ENCODE peak calls at places on chromosomes 6 and 20, in eight cellular contexts. E is small intestine, W is Panc1, F is GM13977, L is adipocyte, T is COR-L47, U is Caki2, R is NCI-H460. H is an unnamed sample.

GRCh38 chr6:26045046-26045938 is 41.9 kb upstream of the HFE start:
- DNase-seq in E (peak; percentile 98), W (peak; percentile 98), F (peak; percentile 83), L (peak; percentile 97), T (peak; percentile 94), U (peak; percentile 97), R (no peak), H (peak; percentile 81)

GRCh38 chr20:50413088-50413500 is 97.1 kb upstream of the PTPN1 start:
- DNase-seq in E (no peak), W (no peak), F (no peak), L (no peak), T (no peak), U (peak; percentile 39), R (no peak), H (no peak)

GRCh38 chr6:74044417-74045096 is 348.6 kb downstream of the CD109 start:
- DNase-seq in E (no peak), W (no peak), F (no peak), L (peak; percentile 2), T (no peak), U (peak; percentile 9), R (no peak), H (peak; percentile 2)

GRCh38 chr20:32966881-32967781 is 37.1 kb downstream of the SUN5 start:
- DNase-seq in E (peak; percentile 53), W (no peak), F (peak; percentile 29), L (no peak), T (no peak), U (no peak), R (no peak), H (no peak)

GRCh38 chr6:5996701-5997419 is 9.9 kb downstream of the NRN1 start:
- DNase-seq in E (no peak), W (no peak), F (peak; percentile 36), L (peak; percentile 45), T (peak; percentile 9), U (no peak), R (no peak), H (no peak)

GRCh38 chr6:143542915-143543314 is 31.4 kb upstream of the FUCA2 start:
- DNase-seq in E (no peak), W (no peak), F (no peak), L (peak; percentile 8), T (no peak), U (no peak), R (peak; percentile 16), H (no peak)

GRCh38 chr20:62897666-62898065 is 28.6 kb downstream of the DIDO1 start:
- DNase-seq in E (no peak), W (no peak), F (no peak), L (no peak), T (no peak), U (no peak), R (no peak), H (no peak)

GRCh38 chr20:7773511-7773910 is 166.7 kb downstream of the HAO1 start:
- DNase-seq in E (no peak), W (no peak), F (no peak), L (no peak), T (no peak), U (no peak), R (no peak), H (no peak)

GRCh38 chr6:158654498-158654897 is 4.6 kb downstream of the SYTL3 start:
- DNase-seq in E (no peak), W (no peak), F (no peak), L (peak; percentile 86), T (no peak), U (peak; percentile 64), R (no peak), H (no peak)

GRCh38 chr6:131877999-131878789 is 70.4 kb downstream of the ENPP1 start:
- DNase-seq in E (no peak), W (no peak), F (no peak), L (no peak), T (no peak), U (no peak), R (no peak), H (no peak)

GRCh38 chr6:18262812-18263560 is 1.3 kb downstream of the DEK start:
- DNase-seq in E (peak; percentile 60), W (no peak), F (peak; percentile 83), L (peak; percentile 45), T (peak; percentile 13), U (peak; percentile 40), R (no peak), H (no peak)

GRCh38 chr6:837380-837779 is 144.4 kb upstream of the EXOC2 start:
- DNase-seq in E (no peak), W (no peak), F (no peak), L (no peak), T (no peak), U (no peak), R (peak; percentile 72), H (no peak)

GRCh38 chr6:11341867-11342266 is 109.4 kb upstream of the NEDD9 start:
- DNase-seq in E (no peak), W (no peak), F (no peak), L (peak; percentile 56), T (no peak), U (no peak), R (no peak), H (no peak)

GRCh38 chr6:6057442-6058053 is 50.8 kb upstream of the NRN1 start:
- DNase-seq in E (peak; percentile 56), W (peak; percentile 41), F (peak; percentile 72), L (peak; percentile 7), T (peak; percentile 7), U (peak; percentile 22), R (peak; percentile 46), H (peak; percentile 4)

GRCh38 chr6:105431226-105431625 is 28.3 kb upstream of the PREP start:
- DNase-seq in E (peak; percentile 55), W (no peak), F (peak; percentile 23), L (peak; percentile 82), T (peak; percentile 43), U (peak; percentile 56), R (peak; percentile 58), H (peak; percentile 44)

GRCh38 chr6:155442562-155442961 is 13.1 kb downstream of the NOX3 start:
- DNase-seq in E (no peak), W (no peak), F (no peak), L (no peak), T (no peak), U (no peak), R (no peak), H (no peak)

GRCh38 chr20:17967595-17968365 is 814 bp downstream of the SNX5 start:
- DNase-seq in E (peak; percentile 35), W (peak; percentile 22), F (no peak), L (peak; percentile 78), T (no peak), U (no peak), R (no peak), H (no peak)

GRCh38 chr6:169233181-169233580 is 20.5 kb downstream of the THBS2 start:
- DNase-seq in E (no peak), W (no peak), F (no peak), L (no peak), T (no peak), U (no peak), R (no peak), H (no peak)

GRCh38 chr20:60410865-60411264 is 452.6 kb downstream of the CDH26 start:
- DNase-seq in E (no peak), W (no peak), F (no peak), L (no peak), T (no peak), U (no peak), R (no peak), H (no peak)

H was measured in Calu3.